ENCODE peak calls at places on chromosomes 3 and 15, in ten cellular contexts. One of them, this sample, is unnamed.

GRCh38 chr3:181723568-181724431 is 12.1 kb downstream of the SOX2 start:
- DNase-seq in A673: no peak
- DNase-seq in brain microvascular endothelial cell: no peak
- DNase-seq in lung: no peak
- DNase-seq in GM06990: peak
- DNase-seq in cardiac fibroblast: no peak
- DNase-seq in AG04450: no peak
- DNase-seq in right lobe of liver: no peak
- DNase-seq in left ventricle myocardium inferior: no peak
- DNase-seq in esophagus squamous epithelium: no peak
- DNase-seq in this sample: no peak

GRCh38 chr3:58999134-58999778 is 50.6 kb downstream of the CFAP20DC start:
- DNase-seq in A673: no peak
- DNase-seq in brain microvascular endothelial cell: no peak
- DNase-seq in lung: no peak
- DNase-seq in GM06990: no peak
- DNase-seq in cardiac fibroblast: peak
- DNase-seq in AG04450: no peak
- DNase-seq in right lobe of liver: no peak
- DNase-seq in left ventricle myocardium inferior: no peak
- DNase-seq in esophagus squamous epithelium: no peak
- DNase-seq in this sample: no peak

GRCh38 chr3:172323894-172324590 is 124.2 kb downstream of the GHSR start:
- DNase-seq in A673: no peak
- DNase-seq in brain microvascular endothelial cell: peak
- DNase-seq in lung: no peak
- DNase-seq in GM06990: no peak
- DNase-seq in cardiac fibroblast: peak
- DNase-seq in AG04450: no peak
- DNase-seq in right lobe of liver: peak
- DNase-seq in left ventricle myocardium inferior: peak
- DNase-seq in esophagus squamous epithelium: no peak
- DNase-seq in this sample: no peak

GRCh38 chr3:154844863-154845262 is 235.3 kb upstream of the MME start:
- DNase-seq in A673: no peak
- DNase-seq in brain microvascular endothelial cell: no peak
- DNase-seq in lung: no peak
- DNase-seq in GM06990: no peak
- DNase-seq in cardiac fibroblast: no peak
- DNase-seq in AG04450: no peak
- DNase-seq in right lobe of liver: no peak
- DNase-seq in left ventricle myocardium inferior: no peak
- DNase-seq in esophagus squamous epithelium: no peak
- DNase-seq in this sample: no peak

GRCh38 chr3:57972421-57973111 is 35.7 kb upstream of the FLNB start:
- DNase-seq in A673: no peak
- DNase-seq in brain microvascular endothelial cell: no peak
- DNase-seq in lung: no peak
- DNase-seq in GM06990: no peak
- DNase-seq in cardiac fibroblast: no peak
- DNase-seq in AG04450: no peak
- DNase-seq in right lobe of liver: no peak
- DNase-seq in left ventricle myocardium inferior: no peak
- DNase-seq in esophagus squamous epithelium: no peak
- DNase-seq in this sample: no peak

GRCh38 chr15:36601497-36601932 is 22.1 kb downstream of the CDIN1 start:
- DNase-seq in A673: no peak
- DNase-seq in brain microvascular endothelial cell: peak
- DNase-seq in lung: no peak
- DNase-seq in GM06990: no peak
- DNase-seq in cardiac fibroblast: peak
- DNase-seq in AG04450: peak
- DNase-seq in right lobe of liver: no peak
- DNase-seq in left ventricle myocardium inferior: peak
- DNase-seq in esophagus squamous epithelium: no peak
- DNase-seq in this sample: peak

GRCh38 chr15:67941643-67942315 is 101.9 kb upstream of the RNU6-1 start:
- DNase-seq in A673: no peak
- DNase-seq in brain microvascular endothelial cell: no peak
- DNase-seq in lung: no peak
- DNase-seq in GM06990: no peak
- DNase-seq in cardiac fibroblast: peak
- DNase-seq in AG04450: no peak
- DNase-seq in right lobe of liver: peak
- DNase-seq in left ventricle myocardium inferior: no peak
- DNase-seq in esophagus squamous epithelium: no peak
- DNase-seq in this sample: no peak

GRCh38 chr3:196638922-196639516 is 475 bp upstream of the NRROS start:
- DNase-seq in A673: no peak
- DNase-seq in brain microvascular endothelial cell: no peak
- DNase-seq in lung: no peak
- DNase-seq in GM06990: no peak
- DNase-seq in cardiac fibroblast: no peak
- DNase-seq in AG04450: no peak
- DNase-seq in right lobe of liver: no peak
- DNase-seq in left ventricle myocardium inferior: no peak
- DNase-seq in esophagus squamous epithelium: no peak
- DNase-seq in this sample: no peak

GRCh38 chr3:129824926-129825541 is 68.5 kb downstream of the TMCC1 start:
- DNase-seq in A673: peak
- DNase-seq in brain microvascular endothelial cell: no peak
- DNase-seq in lung: peak
- DNase-seq in GM06990: no peak
- DNase-seq in cardiac fibroblast: peak
- DNase-seq in AG04450: peak
- DNase-seq in right lobe of liver: peak
- DNase-seq in left ventricle myocardium inferior: no peak
- DNase-seq in esophagus squamous epithelium: no peak
- DNase-seq in this sample: no peak

GRCh38 chr3:158105124-158105709 is 1.0 kb downstream of the SHOX2 start:
- DNase-seq in A673: no peak
- DNase-seq in brain microvascular endothelial cell: no peak
- DNase-seq in lung: no peak
- DNase-seq in GM06990: peak
- DNase-seq in cardiac fibroblast: no peak
- DNase-seq in AG04450: no peak
- DNase-seq in right lobe of liver: no peak
- DNase-seq in left ventricle myocardium inferior: no peak
- DNase-seq in esophagus squamous epithelium: no peak
- DNase-seq in this sample: no peak

GRCh38 chr3:175606650-175607318 is 747.6 kb downstream of the NAALADL2 start:
- DNase-seq in A673: no peak
- DNase-seq in brain microvascular endothelial cell: no peak
- DNase-seq in lung: no peak
- DNase-seq in GM06990: no peak
- DNase-seq in cardiac fibroblast: peak
- DNase-seq in AG04450: no peak
- DNase-seq in right lobe of liver: no peak
- DNase-seq in left ventricle myocardium inferior: no peak
- DNase-seq in esophagus squamous epithelium: no peak
- DNase-seq in this sample: no peak

GRCh38 chr3:128009952-128010846 is 42.0 kb upstream of the SEC61A1 start:
- DNase-seq in A673: peak
- DNase-seq in brain microvascular endothelial cell: no peak
- DNase-seq in lung: no peak
- DNase-seq in GM06990: no peak
- DNase-seq in cardiac fibroblast: peak
- DNase-seq in AG04450: no peak
- DNase-seq in right lobe of liver: peak
- DNase-seq in left ventricle myocardium inferior: no peak
- DNase-seq in esophagus squamous epithelium: no peak
- DNase-seq in this sample: peak

GRCh38 chr3:85360742-85361387 is 402.1 kb downstream of the CADM2 start:
- DNase-seq in A673: peak
- DNase-seq in brain microvascular endothelial cell: peak
- DNase-seq in lung: peak
- DNase-seq in GM06990: no peak
- DNase-seq in cardiac fibroblast: peak
- DNase-seq in AG04450: no peak
- DNase-seq in right lobe of liver: peak
- DNase-seq in left ventricle myocardium inferior: no peak
- DNase-seq in esophagus squamous epithelium: no peak
- DNase-seq in this sample: no peak

GRCh38 chr15:37096878-37097568 is 3.3 kb downstream of the MEIS2 start:
- DNase-seq in A673: no peak
- DNase-seq in brain microvascular endothelial cell: no peak
- DNase-seq in lung: no peak
- DNase-seq in GM06990: no peak
- DNase-seq in cardiac fibroblast: peak
- DNase-seq in AG04450: no peak
- DNase-seq in right lobe of liver: no peak
- DNase-seq in left ventricle myocardium inferior: no peak
- DNase-seq in esophagus squamous epithelium: no peak
- DNase-seq in this sample: no peak

GRCh38 chr3:136546718-136547117 is 205.5 kb downstream of the STAG1 start:
- DNase-seq in A673: peak
- DNase-seq in brain microvascular endothelial cell: no peak
- DNase-seq in lung: no peak
- DNase-seq in GM06990: no peak
- DNase-seq in cardiac fibroblast: peak
- DNase-seq in AG04450: no peak
- DNase-seq in right lobe of liver: no peak
- DNase-seq in left ventricle myocardium inferior: no peak
- DNase-seq in esophagus squamous epithelium: no peak
- DNase-seq in this sample: no peak

GRCh38 chr15:57610130-57610529 is 18.4 kb downstream of the MYZAP start:
- DNase-seq in A673: peak
- DNase-seq in brain microvascular endothelial cell: peak
- DNase-seq in lung: no peak
- DNase-seq in GM06990: no peak
- DNase-seq in cardiac fibroblast: peak
- DNase-seq in AG04450: no peak
- DNase-seq in right lobe of liver: no peak
- DNase-seq in left ventricle myocardium inferior: peak
- DNase-seq in esophagus squamous epithelium: no peak
- DNase-seq in this sample: peak

GRCh38 chr3:141331370-141332318 is 36.7 kb upstream of the ZBTB38 start:
- DNase-seq in A673: peak
- DNase-seq in brain microvascular endothelial cell: peak
- DNase-seq in lung: peak
- DNase-seq in GM06990: no peak
- DNase-seq in cardiac fibroblast: peak
- DNase-seq in AG04450: peak
- DNase-seq in right lobe of liver: no peak
- DNase-seq in left ventricle myocardium inferior: peak
- DNase-seq in esophagus squamous epithelium: no peak
- DNase-seq in this sample: peak

GRCh38 chr3:179149239-179149887 is 1.2 kb downstream of the PIK3CA start:
- DNase-seq in A673: no peak
- DNase-seq in brain microvascular endothelial cell: peak
- DNase-seq in lung: peak
- DNase-seq in GM06990: peak
- DNase-seq in cardiac fibroblast: peak
- DNase-seq in AG04450: no peak
- DNase-seq in right lobe of liver: no peak
- DNase-seq in left ventricle myocardium inferior: no peak
- DNase-seq in esophagus squamous epithelium: no peak
- DNase-seq in this sample: no peak

GRCh38 chr3:11626084-11626463 is 17.6 kb downstream of the VGLL4 start:
- DNase-seq in A673: no peak
- DNase-seq in brain microvascular endothelial cell: no peak
- DNase-seq in lung: no peak
- DNase-seq in GM06990: peak
- DNase-seq in cardiac fibroblast: no peak
- DNase-seq in AG04450: no peak
- DNase-seq in right lobe of liver: no peak
- DNase-seq in left ventricle myocardium inferior: no peak
- DNase-seq in esophagus squamous epithelium: no peak
- DNase-seq in this sample: no peak
- H3K4me3 ChIP-seq in A673: no peak
- H3K4me3 ChIP-seq in brain microvascular endothelial cell: no peak
- H3K4me3 ChIP-seq in lung: no peak
- H3K4me3 ChIP-seq in GM06990: no peak
- H3K4me3 ChIP-seq in cardiac fibroblast: no peak
- H3K4me3 ChIP-seq in AG04450: no peak
- H3K4me3 ChIP-seq in right lobe of liver: no peak
- H3K4me3 ChIP-seq in left ventricle myocardium inferior: no peak
- H3K4me3 ChIP-seq in esophagus squamous epithelium: no peak
- H3K4me3 ChIP-seq in this sample: no peak

DNA sequence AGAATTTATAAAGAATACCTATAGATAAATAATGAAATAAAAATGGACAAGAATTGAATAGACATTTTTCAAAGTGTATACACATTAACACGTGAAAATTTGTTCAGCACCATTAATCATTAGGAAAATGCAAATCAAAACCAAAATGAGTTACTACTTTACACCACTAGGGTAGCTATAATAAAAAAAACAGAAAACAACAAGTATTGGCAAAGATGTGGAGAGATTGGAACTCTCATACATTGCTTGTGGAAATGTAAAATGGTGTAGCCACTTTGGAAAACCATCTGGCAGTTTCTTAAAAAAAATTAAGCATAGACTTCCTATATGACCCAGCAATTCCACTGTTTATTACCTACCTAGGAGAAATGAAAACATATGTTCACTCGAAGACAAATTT is 172.8 kb upstream of the P2RY1 start:
- DNase-seq in A673: no peak
- DNase-seq in brain microvascular endothelial cell: no peak
- DNase-seq in lung: no peak
- DNase-seq in GM06990: no peak
- DNase-seq in cardiac fibroblast: no peak
- DNase-seq in AG04450: no peak
- DNase-seq in right lobe of liver: no peak
- DNase-seq in left ventricle myocardium inferior: no peak
- DNase-seq in esophagus squamous epithelium: no peak
- DNase-seq in this sample: no peak
- TF ChIP-seq CTCF in A673: no peak
- TF ChIP-seq CTCF in brain microvascular endothelial cell: no peak
- TF ChIP-seq CTCF in lung: no peak
- TF ChIP-seq CTCF in GM06990: no peak
- TF ChIP-seq CTCF in cardiac fibroblast: peak
- TF ChIP-seq CTCF in AG04450: no peak
- TF ChIP-seq CTCF in right lobe of liver: no peak
- TF ChIP-seq CTCF in left ventricle myocardium inferior: no peak
- TF ChIP-seq CTCF in esophagus squamous epithelium: peak
- TF ChIP-seq CTCF in this sample: no peak

GRCh38 chr3:132837615-132838014 is 115.4 kb upstream of the NPHP3 start:
- DNase-seq in A673: no peak
- DNase-seq in brain microvascular endothelial cell: no peak
- DNase-seq in lung: no peak
- DNase-seq in GM06990: no peak
- DNase-seq in cardiac fibroblast: no peak
- DNase-seq in AG04450: no peak
- DNase-seq in right lobe of liver: no peak
- DNase-seq in left ventricle myocardium inferior: no peak
- DNase-seq in esophagus squamous epithelium: no peak
- DNase-seq in this sample: no peak
- H3K4me3 ChIP-seq in A673: no peak
- H3K4me3 ChIP-seq in brain microvascular endothelial cell: no peak
- H3K4me3 ChIP-seq in lung: no peak
- H3K4me3 ChIP-seq in GM06990: no peak
- H3K4me3 ChIP-seq in cardiac fibroblast: no peak
- H3K4me3 ChIP-seq in AG04450: no peak
- H3K4me3 ChIP-seq in right lobe of liver: no peak
- H3K4me3 ChIP-seq in left ventricle myocardium inferior: no peak
- H3K4me3 ChIP-seq in esophagus squamous epithelium: no peak
- H3K4me3 ChIP-seq in this sample: no peak

DNA sequence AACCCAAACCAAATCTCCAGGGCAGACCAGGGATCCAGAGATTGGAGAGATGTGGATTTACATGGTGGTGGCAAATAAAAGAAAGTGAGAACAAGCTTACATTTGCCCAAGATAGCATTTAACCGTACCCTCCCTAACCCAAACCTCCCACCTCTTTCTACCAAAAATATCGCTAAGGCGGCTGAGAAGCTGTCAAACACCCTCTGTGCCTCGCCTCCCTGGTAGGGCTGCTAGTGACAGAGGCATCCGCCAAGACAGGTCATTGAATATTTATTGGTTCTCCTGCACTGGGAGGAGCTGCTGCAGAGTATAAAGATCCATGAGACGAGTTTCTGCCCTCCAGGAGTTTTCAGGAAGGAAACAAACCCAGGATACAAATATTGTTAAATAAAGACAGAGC is 107.3 kb upstream of the TMC3 start:
- DNase-seq in A673: no peak
- DNase-seq in brain microvascular endothelial cell: no peak
- DNase-seq in lung: no peak
- DNase-seq in GM06990: no peak
- DNase-seq in cardiac fibroblast: no peak
- DNase-seq in AG04450: no peak
- DNase-seq in right lobe of liver: no peak
- DNase-seq in left ventricle myocardium inferior: no peak
- DNase-seq in esophagus squamous epithelium: no peak
- DNase-seq in this sample: no peak
- TF ChIP-seq CTCF in A673: no peak
- TF ChIP-seq CTCF in brain microvascular endothelial cell: no peak
- TF ChIP-seq CTCF in lung: no peak
- TF ChIP-seq CTCF in GM06990: no peak
- TF ChIP-seq CTCF in cardiac fibroblast: no peak
- TF ChIP-seq CTCF in AG04450: no peak
- TF ChIP-seq CTCF in right lobe of liver: no peak
- TF ChIP-seq CTCF in left ventricle myocardium inferior: no peak
- TF ChIP-seq CTCF in esophagus squamous epithelium: no peak
- TF ChIP-seq CTCF in this sample: no peak

This sample was measured in AG09309.